ENCODE peak calls at places on chromosomes 3 and 15, in nine cellular contexts. F is HL-60, C is left cardiac atrium, H is left lobe of liver, O is psoas muscle, B is PC-3, K is choroid plexus epithelial cell, D is NCI-H1092 treated with DMSO at 0.1 percent for 48 hours, A is Caco-2. J is an unnamed sample.

GRCh38 chr15:34588046-34588674 is 4.7 kb upstream of the GOLGA8B start:
- DNase-seq in F (peak), C (peak), H (peak), O (peak), B (peak), K (peak), D (peak), A (peak), J (peak)

GRCh38 chr3:12479919-12480425 is 4.3 kb upstream of the TSEN2 start:
- DNase-seq in F (peak), C (peak), H (no peak), O (no peak), B (peak), K (peak), D (peak), A (peak), J (peak)

GRCh38 chr3:23203651-23204111 is 554 bp downstream of the UBE2E2 start:
- DNase-seq in F (peak), C (peak), H (peak), O (peak), B (peak), K (peak), D (peak), A (no peak), J (no peak)

GRCh38 chr15:62816342-62817059 is 226.0 kb upstream of the TPM1 start:
- DNase-seq in F (no peak), C (no peak), H (no peak), O (no peak), B (no peak), K (no peak), D (no peak), A (no peak), J (no peak)

GRCh38 chr15:52448010-52448890 is 80.4 kb downstream of the MYO5A start:
- DNase-seq in F (no peak), C (no peak), H (no peak), O (no peak), B (no peak), K (no peak), D (no peak), A (no peak), J (no peak)

GRCh38 chr3:13346481-13347389 is 73.4 kb downstream of the NUP210 start:
- DNase-seq in F (no peak), C (peak), H (no peak), O (peak), B (no peak), K (no peak), D (peak), A (no peak), J (no peak)

GRCh38 chr3:174408310-174408709 is 450.8 kb upstream of the NAALADL2 start:
- DNase-seq in F (no peak), C (no peak), H (no peak), O (peak), B (peak), K (peak), D (no peak), A (no peak), J (no peak)

GRCh38 chr15:29652595-29652994 is 169.7 kb downstream of the TJP1 start:
- DNase-seq in F (no peak), C (no peak), H (peak), O (no peak), B (no peak), K (no peak), D (no peak), A (no peak), J (no peak)

GRCh38 chr3:194959217-194959616 is 273.5 kb downstream of the FAM43A start:
- DNase-seq in F (no peak), C (no peak), H (peak), O (no peak), B (no peak), K (no peak), D (no peak), A (no peak), J (no peak)

GRCh38 chr15:74281147-74282133 is 45.3 kb downstream of the CCDC33 start:
- DNase-seq in F (no peak), C (no peak), H (no peak), O (no peak), B (no peak), K (no peak), D (no peak), A (no peak), J (no peak)

GRCh38 chr15:79170256-79170664 is 79.7 kb upstream of the RASGRF1 start:
- DNase-seq in F (no peak), C (peak), H (no peak), O (peak), B (peak), K (peak), D (no peak), A (peak), J (no peak)

GRCh38 chr3:27728195-27729087 is 6.3 kb upstream of the EOMES start:
- DNase-seq in F (no peak), C (no peak), H (no peak), O (no peak), B (no peak), K (no peak), D (peak), A (no peak), J (peak)

GRCh38 chr15:100502651-100503050 is 26.1 kb downstream of the CERS3 start:
- DNase-seq in F (no peak), C (no peak), H (no peak), O (no peak), B (no peak), K (no peak), D (no peak), A (no peak), J (no peak)

GRCh38 chr3:106263556-106263955 is 394.7 kb upstream of the CBLB start:
- DNase-seq in F (no peak), C (no peak), H (no peak), O (no peak), B (no peak), K (no peak), D (no peak), A (no peak), J (no peak)

GRCh38 chr3:187994221-187995085 is 159.5 kb upstream of the LPP start:
- DNase-seq in F (no peak), C (no peak), H (no peak), O (no peak), B (peak), K (peak), D (no peak), A (no peak), J (no peak)

GRCh38 chr3:126134219-126134975 is 46.0 kb downstream of the ALDH1L1 start:
- DNase-seq in F (peak), C (peak), H (peak), O (peak), B (peak), K (peak), D (peak), A (peak), J (peak)

GRCh38 chr3:127114337-127115070 is 78.4 kb upstream of the PRR23E start:
- DNase-seq in F (no peak), C (no peak), H (no peak), O (no peak), B (no peak), K (no peak), D (no peak), A (no peak), J (no peak)

GRCh38 chr15:87715252-87715651 is 541.3 kb downstream of the NTRK3 start:
- DNase-seq in F (no peak), C (no peak), H (no peak), O (no peak), B (no peak), K (no peak), D (no peak), A (no peak), J (no peak)

GRCh38 chr3:29202368-29202767 is 78.5 kb upstream of the RBMS3 start:
- DNase-seq in F (no peak), C (no peak), H (no peak), O (no peak), B (peak), K (peak), D (no peak), A (no peak), J (no peak)

GRCh38 chr3:13277860-13278531 is 142.1 kb downstream of the NUP210 start:
- DNase-seq in F (no peak), C (no peak), H (no peak), O (peak), B (peak), K (no peak), D (no peak), A (no peak), J (peak)

GRCh38 chr3:11187678-11188077 is 33.4 kb downstream of the HRH1 start:
- DNase-seq in F (peak), C (no peak), H (no peak), O (no peak), B (no peak), K (peak), D (no peak), A (no peak), J (no peak)

GRCh38 chr15:64640146-64640868 is 135.1 kb downstream of the RBPMS2 start:
- DNase-seq in F (peak), C (no peak), H (no peak), O (no peak), B (no peak), K (no peak), D (no peak), A (no peak), J (no peak)

GRCh38 chr15:60096157-60096556 is 92.0 kb downstream of the FOXB1 start:
- DNase-seq in F (no peak), C (no peak), H (no peak), O (no peak), B (peak), K (peak), D (no peak), A (no peak), J (no peak)

GRCh38 chr3:115553796-115554495 is 69.4 kb upstream of the GAP43 start:
- DNase-seq in F (no peak), C (no peak), H (no peak), O (no peak), B (no peak), K (no peak), D (no peak), A (no peak), J (no peak)

GRCh38 chr15:41904487-41905359 is 10.9 kb upstream of the SPTBN5 start:
- DNase-seq in F (peak), C (peak), H (peak), O (no peak), B (peak), K (peak), D (peak), A (peak), J (peak)

GRCh38 chr15:68672251-68672650 is 93.5 kb downstream of the CORO2B start:
- DNase-seq in F (no peak), C (no peak), H (no peak), O (no peak), B (no peak), K (no peak), D (no peak), A (no peak), J (no peak)

GRCh38 chr3:24420224-24420623 is 74.4 kb downstream of the THRB start:
- DNase-seq in F (no peak), C (no peak), H (no peak), O (no peak), B (no peak), K (no peak), D (no peak), A (no peak), J (peak)

GRCh38 chr3:187107989-187108388 is 31.3 kb downstream of the RPL39L start:
- DNase-seq in F (no peak), C (no peak), H (no peak), O (no peak), B (no peak), K (no peak), D (no peak), A (no peak), J (no peak)

GRCh38 chr3:18441521-18441920 is 16.4 kb upstream of the SATB1 start:
- DNase-seq in F (no peak), C (no peak), H (no peak), O (no peak), B (no peak), K (no peak), D (no peak), A (no peak), J (no peak)

GRCh38 chr15:101804375-101804774 is 1.1 kb downstream of the OR4F6 start:
- DNase-seq in F (no peak), C (no peak), H (no peak), O (no peak), B (no peak), K (no peak), D (no peak), A (no peak), J (no peak)

GRCh38 chr3:169992156-169992555 is 25.5 kb downstream of the SEC62 start:
- DNase-seq in F (no peak), C (no peak), H (no peak), O (no peak), B (no peak), K (peak), D (no peak), A (no peak), J (no peak)

GRCh38 chr3:132543016-132543739 is 53.9 kb upstream of the ACKR4 start:
- DNase-seq in F (peak), C (no peak), H (no peak), O (no peak), B (peak), K (peak), D (no peak), A (no peak), J (no peak)

GRCh38 chr15:85383470-85384148 is 3.2 kb downstream of the AKAP13 start:
- DNase-seq in F (no peak), C (no peak), H (no peak), O (no peak), B (no peak), K (no peak), D (no peak), A (no peak), J (no peak)

GRCh38 chr3:187286467-187287059 is 5.0 kb downstream of the MASP1 start:
- DNase-seq in F (no peak), C (no peak), H (peak), O (peak), B (peak), K (peak), D (no peak), A (no peak), J (no peak)

GRCh38 chr15:31483053-31483923 is 156.7 kb downstream of the KLF13 start:
- DNase-seq in F (no peak), C (no peak), H (peak), O (no peak), B (no peak), K (no peak), D (no peak), A (no peak), J (no peak)